ENCODE peak calls at places on chromosome 12, in nine cellular contexts. E is H9; I is tibial nerve; V is IMR-90; Q is fibroblast of lung; Y is lower leg skin; P is A549; W is brain microvascular endothelial cell; T is CD8-positive, alpha-beta T cell. N is an unnamed sample.

GRCh38 chr12:15532364-15532977 is 210.2 kb downstream of the PTPRO start:
- DNase-seq in Q (peak; percentile 79), T (peak; percentile 37), I (no peak), P (peak; percentile 73), Y (no peak), V (peak; percentile 77), E (peak; percentile 72), W (peak; percentile 68), N (no peak)

GRCh38 chr12:40170593-40170992 is 54.2 kb upstream of the LRRK2 start:
- DNase-seq in Y (no peak), E (no peak), Q (no peak), V (no peak), I (no peak), W (no peak), P (no peak), T (no peak), N (no peak)

GRCh38 chr12:49334226-49334625 is 2.8 kb downstream of the C1QL4 start:
- DNase-seq in P (no peak), Q (no peak), W (no peak), I (no peak), T (no peak), E (no peak), V (no peak), Y (no peak), N (no peak)

GRCh38 chr12:111068281-111068680 is 147.9 kb upstream of the MYL2 start:
- DNase-seq in I (no peak), W (no peak), V (no peak), Q (no peak), E (no peak), T (no peak), Y (no peak), P (no peak), N (no peak)

GRCh38 chr12:104177663-104178501 is 37.7 kb upstream of the TXNRD1 start:
- DNase-seq in P (peak; percentile 95), E (no peak), I (peak; percentile 66), Q (peak; percentile 99), T (no peak), V (peak; percentile 97), W (peak; percentile 96), Y (peak; percentile 86), N (no peak)

GRCh38 chr12:123897221-123897620 is 75.4 kb downstream of the CCDC92 start:
- DNase-seq in Y (no peak), P (peak; percentile 23), T (no peak), E (no peak), I (no peak), Q (peak; percentile 44), W (peak; percentile 45), V (peak; percentile 72), N (no peak)

GRCh38 chr12:14193623-14194022 is 171.9 kb upstream of the ATF7IP start:
- DNase-seq in P (no peak), V (no peak), E (peak; percentile 53), Q (no peak), T (no peak), W (no peak), I (no peak), Y (no peak), N (no peak)

GRCh38 chr12:121238604-121239334 is 28.8 kb downstream of the P2RX4 start:
- DNase-seq in W (no peak), P (no peak), Q (no peak), E (peak; percentile 74), T (no peak), V (no peak), Y (no peak), I (no peak), N (no peak)

GRCh38 chr12:124914392-124915248 is at the start of gene UBC:
- DNase-seq in Y (peak; percentile 92), W (peak; percentile 88), I (peak; percentile 87), Q (peak; percentile 97), V (peak; percentile 92), E (peak; percentile 89), T (peak; percentile 85), P (peak; percentile 97), N (no peak)

GRCh38 chr12:96501139-96501741 is 11.9 kb downstream of the CFAP54 start:
- DNase-seq in W (peak; percentile 53), I (no peak), V (peak; percentile 61), Q (peak; percentile 68), E (peak; percentile 45), T (peak; percentile 23), P (peak; percentile 84), Y (no peak), N (no peak)

GRCh38 chr12:106994579-106995220 is 7.8 kb upstream of the MTERF2 start:
- DNase-seq in T (no peak), P (peak; percentile 56), V (peak; percentile 74), Q (peak; percentile 49), E (no peak), W (peak; percentile 26), I (no peak), Y (no peak), N (no peak)

GRCh38 chr12:9784326-9784725 is 23.6 kb upstream of the CD69 start:
- DNase-seq in V (no peak), E (no peak), W (no peak), P (no peak), Q (no peak), Y (no peak), T (no peak), I (no peak), N (no peak)

GRCh38 chr12:11986165-11986564 is 84.6 kb upstream of the BCL2L14 start:
- DNase-seq in P (no peak), W (no peak), T (no peak), Y (no peak), V (no peak), E (no peak), I (no peak), Q (no peak), N (no peak)

GRCh38 chr12:98653866-98654493 is 8.9 kb downstream of the APAF1 start:
- DNase-seq in Q (peak; percentile 83), I (no peak), W (no peak), Y (no peak), P (peak; percentile 77), E (no peak), V (peak; percentile 70), T (no peak), N (no peak)

GRCh38 chr12:14774944-14775651 is 28.2 kb downstream of the WBP11 start:
- DNase-seq in V (peak; percentile 65), W (peak; percentile 50), I (no peak), Q (peak; percentile 80), T (peak; percentile 11), P (peak; percentile 36), Y (peak; percentile 58), E (peak; percentile 55), N (no peak)

GRCh38 chr12:101935769-101936741 is 58.7 kb downstream of the DRAM1 start:
- DNase-seq in I (peak; percentile 21), V (peak; percentile 99), W (peak; percentile 92), E (no peak), Q (peak; percentile 96), P (no peak), Y (peak; percentile 73), T (no peak), N (no peak)

GRCh38 chr12:16121953-16122352 is 155.5 kb downstream of the SLC15A5 start:
- DNase-seq in Q (no peak), I (no peak), V (no peak), P (no peak), E (peak; percentile 75), W (no peak), T (no peak), Y (no peak), N (no peak)

GRCh38 chr12:12560587-12561304 is 1.9 kb downstream of the DUSP16 start:
- DNase-seq in Q (peak; percentile 57), T (peak; percentile 52), P (peak; percentile 83), I (no peak), V (peak; percentile 69), E (no peak), Y (peak; percentile 69), W (peak; percentile 30), N (no peak)

GRCh38 chr12:122732170-122732569 is 1.5 kb upstream of the HCAR1 start:
- DNase-seq in E (no peak), W (no peak), V (no peak), P (no peak), Q (no peak), Y (no peak), T (no peak), I (no peak), N (no peak)

DNA sequence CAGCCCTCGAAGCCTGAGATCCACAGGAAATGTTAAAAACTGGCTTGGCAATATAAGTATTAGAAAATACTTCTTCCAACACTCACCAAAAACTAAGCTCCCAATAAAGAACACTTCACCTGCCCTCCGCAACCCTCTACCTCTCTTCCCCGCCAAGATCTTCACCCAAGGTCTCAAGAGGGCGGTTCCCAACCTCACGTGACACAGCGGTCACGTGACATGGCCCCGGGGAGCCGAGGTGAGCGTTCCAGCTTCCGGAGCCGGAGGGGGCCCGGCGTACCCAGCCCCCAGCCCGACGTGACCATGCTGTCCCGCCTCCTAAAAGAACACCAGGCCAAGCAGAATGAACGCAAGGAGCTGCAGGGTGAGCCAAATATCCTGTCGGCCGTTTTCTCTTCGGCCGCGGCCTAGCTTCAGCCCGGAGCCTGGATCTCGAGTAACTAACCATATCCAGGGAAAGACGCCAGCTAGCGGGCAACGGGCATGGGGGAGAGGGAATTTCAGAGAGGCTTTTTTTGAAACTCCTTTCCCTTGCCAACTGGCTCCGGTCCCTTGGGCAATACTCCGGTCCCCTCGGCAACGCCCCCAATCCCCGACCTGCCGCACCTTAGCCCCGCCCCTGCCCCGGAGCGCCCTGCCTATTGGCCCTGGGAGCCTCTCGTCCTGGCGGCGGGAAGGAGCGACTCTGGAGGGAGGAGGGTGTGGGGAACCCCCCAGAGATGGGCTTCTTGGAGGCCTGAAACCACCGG is at the start of gene BLOC1S1:
- DNase-seq in Q (peak; percentile 96), V (peak; percentile 91), Y (peak; percentile 90), P (peak; percentile 98), W (peak; percentile 71), E (peak; percentile 96), T (peak; percentile 88), I (peak; percentile 93), N (peak; percentile 96)
- TF ChIP-seq CTCF in Q (no peak), V (no peak), Y (no peak), P (no peak), W (no peak), E (no peak), T (no peak), I (peak; percentile 41), N (no peak)

DNA sequence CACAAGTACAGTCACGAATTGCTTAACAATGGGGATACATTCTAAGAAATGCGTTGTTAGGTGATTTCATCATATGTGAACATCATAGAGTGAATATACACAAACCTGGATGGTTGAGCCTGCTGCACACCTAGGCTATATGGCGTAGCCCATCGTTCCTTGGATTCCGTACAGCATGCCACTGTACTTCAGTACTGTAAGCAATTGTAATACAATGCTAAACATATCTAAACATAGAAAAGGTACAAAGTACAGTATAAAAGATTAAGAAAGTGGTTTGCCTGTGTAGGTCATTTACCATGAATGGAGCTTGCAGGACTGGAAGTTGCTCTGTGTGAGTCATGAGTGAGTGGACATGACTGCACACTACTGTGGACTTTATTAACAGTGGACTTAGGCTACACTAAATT is 286.2 kb downstream of the CACNA1C start:
- DNase-seq in I (no peak), W (peak; percentile 82), T (no peak), Q (peak; percentile 87), E (no peak), P (peak; percentile 23), V (peak; percentile 96), Y (no peak), N (no peak)
- TF ChIP-seq CTCF in I (no peak), W (no peak), T (no peak), Q (no peak), E (no peak), P (no peak), V (no peak), Y (no peak), N (no peak)

GRCh38 chr12:109719123-109720022 is 5.7 kb downstream of the FAM222A start:
- DNase-seq in I (no peak), E (peak; percentile 79), W (no peak), Q (no peak), V (peak; percentile 5), T (no peak), Y (no peak), P (peak; percentile 49), N (no peak)
- TF ChIP-seq CTCF in I (no peak), E (peak; percentile 60), W (peak; percentile 63), Q (peak; percentile 29), V (peak; percentile 24), T (no peak), Y (no peak), P (peak; percentile 22), N (peak; percentile 14)

GRCh38 chr12:24143928-24144327 is 194.5 kb upstream of the SOX5 start:
- DNase-seq in E (no peak), Y (no peak), Q (no peak), I (no peak), P (no peak), W (no peak), V (no peak), T (no peak), N (no peak)
- TF ChIP-seq CTCF in E (no peak), Y (no peak), Q (no peak), I (no peak), P (no peak), W (no peak), V (no peak), T (no peak), N (no peak)

N was measured in D721Med.